ENCODE peak calls at places on chromosome 9, in six cellular contexts. X, F, U, R, I and L are unnamed samples.

GRCh38 chr9:104177003-104177611 is 83.0 kb downstream of the SMC2 start:
- DNase-seq in X (no peak), F (no peak), U (no peak), R (peak), I (no peak), L (peak)

GRCh38 chr9:5263568-5264218 is 32.5 kb downstream of the INSL4 start:
- DNase-seq in X (no peak), F (no peak), U (peak), R (peak), I (no peak), L (peak)

GRCh38 chr9:21265421-21266189 is 25.8 kb upstream of the IFNA14 start:
- DNase-seq in X (no peak), F (no peak), U (no peak), R (no peak), I (no peak), L (no peak)

GRCh38 chr9:68540712-68541535 is at the start of gene TMEM252:
- DNase-seq in X (no peak), F (no peak), U (no peak), R (peak), I (no peak), L (no peak)

GRCh38 chr9:99860266-99860665 is 38.6 kb downstream of the NR4A3 start:
- DNase-seq in X (no peak), F (no peak), U (no peak), R (no peak), I (no peak), L (no peak)

GRCh38 chr9:68750786-68751185 is 45.7 kb downstream of the PIP5K1B start:
- DNase-seq in X (no peak), F (no peak), U (no peak), R (no peak), I (no peak), L (no peak)

GRCh38 chr9:116152390-116152789 is 1.2 kb upstream of the PAPPA start:
- DNase-seq in X (no peak), F (no peak), U (no peak), R (no peak), I (no peak), L (no peak)

GRCh38 chr9:131709741-131710499 is 30.0 kb downstream of the RAPGEF1 start:
- DNase-seq in X (peak), F (no peak), U (no peak), R (peak), I (no peak), L (peak)

GRCh38 chr9:27165067-27165466 is 56.0 kb downstream of the TEK start:
- DNase-seq in X (no peak), F (no peak), U (no peak), R (no peak), I (no peak), L (no peak)

GRCh38 chr9:69671904-69672827 is at the start of gene APBA1:
- DNase-seq in X (peak), F (peak), U (peak), R (peak), I (peak), L (peak)

GRCh38 chr9:12760758-12761157 is 14.1 kb upstream of the LURAP1L start:
- DNase-seq in X (no peak), F (no peak), U (no peak), R (no peak), I (no peak), L (no peak)

GRCh38 chr9:70924905-70925547 is 196.4 kb downstream of the TRPM3 start:
- DNase-seq in X (no peak), F (no peak), U (peak), R (peak), I (peak), L (peak)

GRCh38 chr9:112971415-112971814 is 40.6 kb downstream of the ZNF883 start:
- DNase-seq in X (no peak), F (no peak), U (no peak), R (peak), I (no peak), L (peak)

GRCh38 chr9:126704157-126704941 is 90.6 kb downstream of the LMX1B start:
- DNase-seq in X (no peak), F (no peak), U (peak), R (peak), I (peak), L (peak)

GRCh38 chr9:111572945-111573604 is 26.4 kb downstream of the PTGR1 start:
- DNase-seq in X (no peak), F (peak), U (no peak), R (peak), I (peak), L (peak)

GRCh38 chr9:16417749-16418148 is 452.7 kb downstream of the BNC2 start:
- DNase-seq in X (no peak), F (no peak), U (no peak), R (peak), I (no peak), L (no peak)

GRCh38 chr9:114888599-114888998 is 41.8 kb downstream of the TNFSF8 start:
- DNase-seq in X (no peak), F (no peak), U (no peak), R (no peak), I (no peak), L (no peak)

GRCh38 chr9:87107072-87107471 is 159.8 kb upstream of the GAS1 start:
- DNase-seq in X (no peak), F (no peak), U (no peak), R (no peak), I (no peak), L (no peak)

GRCh38 chr9:128124873-128125574 is 2.5 kb downstream of the PTGES2 start:
- DNase-seq in X (peak), F (peak), U (peak), R (peak), I (peak), L (peak)

GRCh38 chr9:35560625-35561337 is 44.3 kb upstream of the TESK1 start:
- DNase-seq in X (peak), F (no peak), U (no peak), R (no peak), I (no peak), L (no peak)

GRCh38 chr9:6640268-6641072 is 5.1 kb downstream of the GLDC start:
- DNase-seq in X (peak), F (no peak), U (no peak), R (no peak), I (no peak), L (no peak)
- H3K4me3 ChIP-seq in X (no peak), F (no peak), U (no peak), R (no peak), I (no peak), L (no peak)

GRCh38 chr9:33106827-33107621 is 30.6 kb upstream of the SMU1 start:
- DNase-seq in X (peak), F (no peak), U (no peak), R (peak), I (peak), L (peak)
- TF ChIP-seq CTCF in X (no peak), F (no peak), U (no peak), R (no peak), I (no peak), L (no peak)

DNA sequence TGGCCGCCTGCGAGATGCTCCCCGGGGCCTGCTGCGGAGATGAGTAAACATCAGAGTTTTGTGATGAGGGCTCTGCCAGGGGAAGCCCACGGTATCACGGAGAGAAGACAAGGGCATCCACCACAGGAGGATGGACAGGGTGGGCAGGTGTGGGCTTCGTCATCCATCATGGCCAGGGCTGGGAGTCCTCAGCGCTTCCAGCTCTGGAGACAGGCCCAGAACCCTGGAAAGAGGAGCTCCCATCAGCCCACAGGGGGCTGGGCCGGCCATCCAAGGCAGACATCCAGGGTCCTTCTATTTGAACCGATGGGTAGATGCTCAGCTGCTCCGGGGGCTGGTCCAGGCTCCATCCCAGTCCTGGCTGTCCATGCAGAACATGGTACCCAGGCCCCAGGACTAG is 22.1 kb upstream of the FCN1 start:
- DNase-seq in X (peak), F (no peak), U (no peak), R (no peak), I (no peak), L (no peak)
- H3K4me3 ChIP-seq in X (no peak), F (no peak), U (no peak), R (no peak), I (no peak), L (no peak)

DNA sequence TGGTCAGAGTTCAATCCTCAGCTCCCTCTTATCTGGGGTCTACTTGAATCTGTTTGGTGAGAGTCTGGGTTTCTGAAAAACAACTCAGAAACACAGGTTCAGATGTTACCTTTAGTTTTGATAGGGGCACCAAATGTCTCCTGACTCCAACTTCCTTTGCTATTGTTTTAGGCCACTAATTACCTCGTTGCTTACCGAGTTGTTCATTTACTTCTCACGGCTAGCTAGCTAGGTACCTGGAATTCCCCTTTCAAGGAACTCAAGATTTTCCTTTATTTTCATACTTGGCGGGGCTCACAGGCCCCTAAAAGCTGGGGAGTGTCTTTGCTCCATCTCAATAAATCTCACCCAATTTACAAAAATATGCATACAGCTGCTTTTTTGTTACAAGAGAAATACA is 111.4 kb downstream of the SLC28A3 start:
- DNase-seq in X (no peak), F (no peak), U (no peak), R (no peak), I (no peak), L (no peak)
- TF ChIP-seq CTCF in X (no peak), F (no peak), U (no peak), R (no peak), I (no peak), L (no peak)